ENCODE peak calls at places on chromosomes 12 and 14, in ten cellular contexts. O is progenitor cell of endocrine pancreas, Y is keratinocyte, W is iPS-NIHi11, C is endodermal cell, L is fibroblast of lung, E is KBM-7, I is neuronal stem cell, H is AG09319, J is breast epithelium. P is an unnamed sample.

GRCh38 chr14:35336171-35337073 is 44.2 kb downstream of the PSMA6 start:
- DNase-seq in C (peak), J (peak), L (peak), I (no peak), H (no peak), E (no peak), W (peak), O (no peak), Y (no peak), P (peak)

GRCh38 chr12:94965982-94966381 is 37.5 kb downstream of the NDUFA12 start:
- DNase-seq in J (no peak), W (no peak), E (no peak), O (no peak), H (no peak), I (no peak), C (no peak), Y (no peak), L (no peak), P (no peak)

GRCh38 chr12:14836336-14837210 is 6.8 kb downstream of the ART4 start:
- DNase-seq in C (no peak), E (no peak), H (no peak), I (no peak), L (peak), J (no peak), O (no peak), W (no peak), Y (no peak), P (peak)

GRCh38 chr14:24136684-24137528 is 912 bp downstream of the PSME1 start:
- DNase-seq in O (no peak), J (no peak), E (no peak), L (no peak), C (no peak), I (no peak), W (no peak), H (no peak), Y (no peak), P (no peak)

GRCh38 chr14:56118611-56119181 is 485 bp downstream of the PELI2 start:
- DNase-seq in W (peak), H (no peak), C (peak), O (peak), E (no peak), I (no peak), Y (no peak), L (no peak), J (no peak), P (peak)

GRCh38 chr12:22874151-22874550 is 249.2 kb downstream of the ETNK1 start:
- DNase-seq in I (no peak), C (no peak), E (no peak), J (no peak), L (peak), Y (no peak), H (no peak), O (no peak), W (no peak), P (no peak)

GRCh38 chr12:28222081-28222700 is 31.9 kb downstream of the CCDC91 start:
- DNase-seq in O (no peak), I (no peak), W (no peak), H (no peak), E (no peak), Y (no peak), L (peak), C (no peak), J (no peak), P (no peak)

GRCh38 chr12:4037747-4038312 is 164.6 kb upstream of the PARP11 start:
- DNase-seq in J (no peak), O (no peak), W (peak), I (no peak), E (peak), C (peak), Y (no peak), H (no peak), L (peak), P (peak)

GRCh38 chr12:111413442-111414086 is 7.8 kb downstream of the SH2B3 start:
- DNase-seq in W (no peak), Y (no peak), C (peak), J (no peak), H (no peak), I (no peak), E (no peak), O (no peak), L (peak), P (peak)

GRCh38 chr12:49094104-49094948 is at the start of gene DHH:
- DNase-seq in E (no peak), J (no peak), W (peak), I (no peak), L (peak), Y (no peak), H (no peak), O (no peak), C (peak), P (no peak)

GRCh38 chr14:104107611-104108569 is 22.4 kb downstream of the ASPG start:
- DNase-seq in Y (no peak), J (peak), L (no peak), C (peak), I (no peak), E (no peak), H (no peak), W (peak), O (no peak), P (no peak)

GRCh38 chr12:1993871-1994371 is 10.3 kb downstream of the DCP1B start:
- DNase-seq in W (no peak), I (no peak), E (no peak), H (no peak), L (peak), Y (no peak), O (no peak), J (no peak), C (no peak), P (peak)

GRCh38 chr12:32181498-32182175 is 75.0 kb downstream of the BICD1 start:
- DNase-seq in W (no peak), Y (no peak), C (no peak), L (no peak), I (no peak), O (no peak), J (no peak), E (no peak), H (peak), P (no peak)

P was measured in HCEC 1CT.